ENCODE peak calls at places on chromosomes 3 and 15, in eight cellular contexts. G, M, R, U, N, T, V and P are unnamed samples.

GRCh38 chr3:134852893-134853351 is 57.9 kb downstream of the EPHB1 start:
- DNase-seq in G (no peak), M (no peak), R (no peak), U (no peak), N (no peak), T (no peak), V (no peak), P (peak)

GRCh38 chr3:125647318-125648014 is 52.2 kb upstream of the OSBPL11 start:
- DNase-seq in G (no peak), M (no peak), R (no peak), U (no peak), N (no peak), T (no peak), V (no peak), P (no peak)

GRCh38 chr3:170002829-170003228 is 35.0 kb upstream of the GPR160 start:
- DNase-seq in G (no peak), M (no peak), R (no peak), U (no peak), N (no peak), T (no peak), V (no peak), P (no peak)

GRCh38 chr15:77532067-77532710 is 100.5 kb downstream of the LINGO1 start:
- DNase-seq in G (no peak), M (no peak), R (no peak), U (no peak), N (no peak), T (no peak), V (no peak), P (no peak)

GRCh38 chr3:4797201-4797600 is 182.0 kb upstream of the BHLHE40 start:
- DNase-seq in G (no peak), M (no peak), R (no peak), U (no peak), N (no peak), T (no peak), V (no peak), P (no peak)

GRCh38 chr3:150251654-150252053 is 156.4 kb upstream of the TSC22D2 start:
- DNase-seq in G (no peak), M (no peak), R (no peak), U (no peak), N (no peak), T (no peak), V (no peak), P (no peak)

GRCh38 chr15:74378853-74379252 is 11.4 kb upstream of the CYP11A1 start:
- DNase-seq in G (peak), M (no peak), R (no peak), U (no peak), N (no peak), T (no peak), V (no peak), P (no peak)

GRCh38 chr15:101064795-101065569 is 145.8 kb downstream of the LRRK1 start:
- DNase-seq in G (no peak), M (no peak), R (no peak), U (no peak), N (no peak), T (peak), V (no peak), P (no peak)

GRCh38 chr15:69164807-69165636 is 4.6 kb downstream of the GLCE start:
- DNase-seq in G (no peak), M (no peak), R (no peak), U (no peak), N (no peak), T (no peak), V (no peak), P (no peak)

GRCh38 chr3:110352841-110353595 is 718.6 kb upstream of the NECTIN3 start:
- DNase-seq in G (no peak), M (no peak), R (no peak), U (no peak), N (no peak), T (no peak), V (no peak), P (no peak)

GRCh38 chr15:62883938-62884479 is 158.5 kb upstream of the TPM1 start:
- DNase-seq in G (no peak), M (no peak), R (no peak), U (no peak), N (no peak), T (no peak), V (no peak), P (no peak)

GRCh38 chr15:91032919-91033803 is 10.8 kb upstream of the VPS33B start:
- DNase-seq in G (peak), M (peak), R (peak), U (no peak), N (peak), T (peak), V (peak), P (peak)

GRCh38 chr15:72179950-72180581 is 17.5 kb downstream of the GRAMD2A start:
- DNase-seq in G (no peak), M (no peak), R (no peak), U (no peak), N (peak), T (no peak), V (no peak), P (no peak)

GRCh38 chr3:82133070-82133606 is 371.7 kb upstream of the GBE1 start:
- DNase-seq in G (peak), M (peak), R (no peak), U (peak), N (peak), T (peak), V (peak), P (peak)

GRCh38 chr3:42526616-42527367 is 24.3 kb downstream of the VIPR1 start:
- DNase-seq in G (no peak), M (peak), R (peak), U (no peak), N (no peak), T (peak), V (peak), P (no peak)

GRCh38 chr3:181880339-181880738 is 168.6 kb downstream of the SOX2 start:
- DNase-seq in G (peak), M (no peak), R (no peak), U (no peak), N (no peak), T (no peak), V (no peak), P (no peak)

GRCh38 chr3:52053307-52054304 is 2.8 kb downstream of the DUSP7 start:
- DNase-seq in G (no peak), M (no peak), R (no peak), U (no peak), N (no peak), T (peak), V (peak), P (no peak)

GRCh38 chr3:48689384-48689783 is 3.7 kb upstream of the NCKIPSD start:
- DNase-seq in G (no peak), M (no peak), R (no peak), U (no peak), N (no peak), T (no peak), V (no peak), P (no peak)

GRCh38 chr15:85865070-85865684 is 70.5 kb upstream of the KLHL25 start:
- DNase-seq in G (peak), M (no peak), R (no peak), U (no peak), N (peak), T (no peak), V (no peak), P (no peak)